ENCODE peak calls at places on chromosomes 16 and 17, in eight cellular contexts. N is HL-60; B is prostate gland; J is activated CD4-positive, alpha-beta T cell treated with anti-CD3 and anti-CD28 coated beads, Interleukin-2, amount 10 ng/mL, durations not matched to agents 24 days and 14 days; H is stimulated activated effector memory CD8-positive, alpha-beta T cell treated with anti-CD3 and anti-CD28 coated beads, Interleukin-12 subunit alpha, Interleukin-12 subunit beta, amount 100 ng/mL, for 72 hours; L is cardiac fibroblast; D is NCI-H460; K is T-helper 2 cell. S is an unnamed sample.

GRCh38 chr17:6755731-6756184 is at the start of gene XAF1:
- DNase-seq in B (peak), L (peak), H (peak), K (peak), D (no peak), N (peak), J (peak), S (peak)

GRCh38 chr16:46859719-46860152 is 24.4 kb upstream of the GPT2 start:
- DNase-seq in L (peak), J (no peak), D (peak), B (no peak), H (no peak), K (no peak), N (no peak), S (no peak)

GRCh38 chr17:63998721-63999679 is 849 bp downstream of the PRR29 start:
- DNase-seq in L (no peak), B (no peak), N (no peak), K (no peak), H (no peak), J (peak), D (no peak), S (no peak)

GRCh38 chr17:78993981-78994671 is 14.4 kb upstream of the LGALS3BP start:
- DNase-seq in K (no peak), N (no peak), H (no peak), J (no peak), D (no peak), B (no peak), L (no peak), S (peak)

GRCh38 chr17:8720596-8720995 is 24.0 kb downstream of the CCDC42 start:
- DNase-seq in D (no peak), H (no peak), J (no peak), K (no peak), L (no peak), N (no peak), B (no peak), S (no peak)

GRCh38 chr17:10036511-10037061 is 131.5 kb upstream of the RCVRN start:
- DNase-seq in D (no peak), B (no peak), K (no peak), J (no peak), H (no peak), L (no peak), N (peak), S (no peak)

GRCh38 chr16:15958703-15959348 is 9.4 kb downstream of the ABCC1 start:
- DNase-seq in D (no peak), B (no peak), K (peak), N (no peak), J (peak), L (no peak), H (no peak), S (no peak)

GRCh38 chr16:57132470-57132869 is 40.1 kb downstream of the CPNE2 start:
- DNase-seq in D (no peak), J (no peak), H (no peak), K (no peak), B (no peak), N (peak), L (no peak), S (no peak)

GRCh38 chr17:29138991-29139682 is 41.1 kb downstream of the MYO18A start:
- DNase-seq in J (peak), L (no peak), B (no peak), D (no peak), K (peak), H (peak), N (peak), S (no peak)

GRCh38 chr17:5526821-5527598 is 40.6 kb downstream of the MIS12 start:
- DNase-seq in D (no peak), N (peak), H (peak), J (peak), K (peak), L (peak), B (peak), S (no peak)

GRCh38 chr16:89106533-89107208 is 13.0 kb downstream of the ACSF3 start:
- DNase-seq in D (no peak), H (no peak), B (no peak), L (no peak), N (no peak), K (no peak), J (no peak), S (no peak)

GRCh38 chr17:65987988-65988387 is 203.9 kb downstream of the CEP112 start:
- DNase-seq in J (peak), B (peak), N (peak), H (no peak), L (peak), K (peak), D (peak), S (peak)

GRCh38 chr16:64882385-64882784 is 239.5 kb downstream of the CDH11 start:
- DNase-seq in D (no peak), L (no peak), K (no peak), J (no peak), H (no peak), N (no peak), B (no peak), S (no peak)

GRCh38 chr17:40554646-40555295 is 10.5 kb downstream of the CCR7 start:
- DNase-seq in J (no peak), B (no peak), L (no peak), K (no peak), D (no peak), H (no peak), N (no peak), S (no peak)

GRCh38 chr16:50263940-50264929 is 2.1 kb upstream of the ADCY7 start:
- DNase-seq in D (peak), J (no peak), B (no peak), K (peak), L (peak), N (no peak), H (peak), S (no peak)

GRCh38 chr16:84795338-84796053 is 24.3 kb upstream of the CRISPLD2 start:
- DNase-seq in J (no peak), N (no peak), L (peak), D (peak), H (no peak), B (no peak), K (no peak), S (no peak)

GRCh38 chr16:84652565-84652964 is 4.3 kb downstream of the KLHL36 start:
- DNase-seq in L (no peak), K (peak), J (peak), B (no peak), N (peak), H (no peak), D (no peak), S (no peak)

GRCh38 chr16:80014241-80014939 is 413.9 kb upstream of the MAF start:
- DNase-seq in N (no peak), L (no peak), H (no peak), J (no peak), K (no peak), B (no peak), D (no peak), S (no peak)

GRCh38 chr16:70715113-70715711 is 29.4 kb upstream of the MTSS2 start:
- DNase-seq in J (no peak), K (no peak), D (no peak), H (no peak), L (peak), N (no peak), B (peak), S (peak)

GRCh38 chr17:19248923-19249574 is 11.9 kb downstream of the EPN2 start:
- DNase-seq in D (no peak), K (no peak), H (no peak), N (no peak), L (peak), B (peak), J (no peak), S (peak)

GRCh38 chr16:79505344-79505743 is 95.2 kb downstream of the MAF start:
- DNase-seq in D (no peak), K (no peak), L (no peak), J (no peak), N (no peak), H (no peak), B (no peak), S (no peak)

GRCh38 chr17:30219833-30220232 is 15.7 kb downstream of the SLC6A4 start:
- DNase-seq in L (no peak), K (no peak), H (no peak), N (no peak), B (no peak), J (no peak), D (no peak), S (no peak)

GRCh38 chr17:42050360-42051012 is at the start of gene C17orf113:
- DNase-seq in L (no peak), J (peak), N (peak), B (peak), D (peak), K (peak), H (peak), S (peak)

GRCh38 chr17:41531993-41532392 is 3.9 kb upstream of the KRT19 start:
- DNase-seq in K (no peak), B (no peak), L (no peak), N (no peak), J (no peak), H (no peak), D (no peak), S (no peak)

GRCh38 chr17:70159980-70160379 is 9.4 kb upstream of the KCNJ2 start:
- DNase-seq in L (peak), B (no peak), D (no peak), K (no peak), H (no peak), J (no peak), N (no peak), S (no peak)

GRCh38 chr17:78969865-78970264 is 9.9 kb downstream of the LGALS3BP start:
- DNase-seq in D (no peak), J (no peak), K (no peak), B (no peak), L (no peak), H (no peak), N (no peak), S (no peak)

GRCh38 chr17:36036240-36036639 is 18.5 kb upstream of the CCL23 start:
- DNase-seq in J (no peak), K (no peak), N (peak), L (no peak), B (no peak), H (no peak), D (no peak), S (no peak)

GRCh38 chr17:27659685-27660084 is 28.7 kb downstream of the LGALS9 start:
- DNase-seq in N (no peak), B (no peak), K (no peak), L (no peak), D (no peak), H (no peak), J (no peak), S (no peak)

GRCh38 chr17:73667184-73667959 is 23.1 kb upstream of the SDK2 start:
- DNase-seq in K (peak), N (peak), D (no peak), J (peak), H (peak), B (no peak), L (no peak), S (no peak)

GRCh38 chr17:43976956-43977837 is 23.5 kb upstream of the PYY start:
- DNase-seq in D (no peak), K (no peak), N (no peak), J (no peak), L (no peak), H (no peak), B (no peak), S (no peak)

GRCh38 chr17:80619535-80620235 is 75.0 kb downstream of the RPTOR start:
- DNase-seq in D (no peak), H (no peak), B (no peak), N (no peak), J (no peak), L (peak), K (no peak), S (no peak)

GRCh38 chr17:33661975-33662374 is 368.9 kb upstream of the ASIC2 start:
- DNase-seq in L (no peak), J (no peak), H (no peak), N (no peak), B (no peak), K (no peak), D (no peak), S (no peak)

GRCh38 chr16:11726008-11726407 is 16.6 kb downstream of the TXNDC11 start:
- DNase-seq in D (no peak), N (no peak), L (no peak), K (no peak), H (no peak), J (no peak), B (no peak), S (no peak)

S was measured in T47D.